ENCODE peak calls at places on chromosomes 4 and X, in seven cellular contexts. G, M, T, E, S, R and K are unnamed samples.

GRCh38 chr4:4289575-4289929 is 402 bp downstream of the LYAR start:
- DNase-seq in S (peak; percentile 53), M (no peak), E (no peak), T (peak; percentile 8), R (no peak), G (peak; percentile 18), K (no peak)

GRCh38 chr4:162458051-162458450 is 294.3 kb upstream of the FSTL5 start:
- DNase-seq in S (no peak), G (no peak), E (no peak), T (no peak), M (no peak), R (no peak), K (no peak)

GRCh38 chr4:6330384-6330767 is 60.7 kb downstream of the WFS1 start:
- DNase-seq in T (no peak), G (no peak), R (no peak), S (no peak), E (no peak), M (no peak), K (no peak)

GRCh38 chrX:40845331-40845911 is 110.1 kb upstream of the MED14 start:
- DNase-seq in S (no peak), M (no peak), T (no peak), G (no peak), R (no peak), E (no peak), K (no peak)

GRCh38 chr4:156377036-156377700 is 423.5 kb upstream of the CTSO start:
- DNase-seq in T (no peak), S (no peak), M (no peak), R (no peak), G (no peak), E (no peak), K (no peak)

GRCh38 chr4:8311096-8312068 is 41.8 kb downstream of the HTRA3 start:
- DNase-seq in T (no peak), M (peak; percentile 3), S (peak; percentile 22), R (no peak), E (peak; percentile 46), G (no peak), K (no peak)

GRCh38 chr4:81756042-81756441 is 284.3 kb upstream of the RASGEF1B start:
- DNase-seq in E (no peak), M (no peak), G (no peak), T (no peak), R (no peak), S (no peak), K (no peak)

GRCh38 chrX:109855501-109855900 is 122.4 kb upstream of the ACSL4 start:
- DNase-seq in E (no peak), T (no peak), S (no peak), M (no peak), G (no peak), R (no peak), K (no peak)

GRCh38 chr4:39354178-39354503 is 12.0 kb downstream of the RFC1 start:
- DNase-seq in E (no peak), M (no peak), T (no peak), R (no peak), G (no peak), S (no peak), K (no peak)

GRCh38 chr4:106809083-106809482 is 227.0 kb downstream of the DKK2 start:
- DNase-seq in M (no peak), R (no peak), S (no peak), E (no peak), T (peak; percentile 28), G (no peak), K (peak; percentile 18)

GRCh38 chr4:108001540-108001939 is 11.9 kb downstream of the HADH start:
- DNase-seq in E (no peak), R (no peak), S (no peak), G (no peak), T (no peak), M (no peak), K (no peak)

GRCh38 chr4:40475609-40476008 is 140.5 kb downstream of the CHRNA9 start:
- DNase-seq in M (no peak), E (no peak), G (peak; percentile 25), R (no peak), T (no peak), S (no peak), K (no peak)

GRCh38 chr4:182918791-182919302 is 1.7 kb upstream of the DCTD start:
- DNase-seq in M (no peak), S (no peak), T (no peak), G (no peak), E (no peak), R (no peak), K (no peak)

GRCh38 chr4:154004859-154005520 is 216.1 kb upstream of the SFRP2 start:
- DNase-seq in G (no peak), S (no peak), R (no peak), M (peak; percentile 27), T (peak; percentile 19), E (peak; percentile 85), K (no peak)

GRCh38 chr4:72418458-72418857 is 150.6 kb downstream of the ADAMTS3 start:
- DNase-seq in M (no peak), E (no peak), G (no peak), T (peak; percentile 20), S (no peak), R (peak; percentile 35), K (no peak)

GRCh38 chr4:76090241-76090691 is 15.8 kb downstream of the ART3 start:
- DNase-seq in M (peak; percentile 15), G (no peak), R (no peak), E (no peak), S (no peak), T (peak; percentile 75), K (no peak)

GRCh38 chr4:94454405-94454804 is 2.7 kb downstream of the PDLIM5 start:
- DNase-seq in T (no peak), M (no peak), E (no peak), G (no peak), R (no peak), S (no peak), K (no peak)

GRCh38 chrX:148538582-148538981 is 38.2 kb downstream of the AFF2 start:
- DNase-seq in E (no peak), T (no peak), R (no peak), S (no peak), M (no peak), G (no peak), K (no peak)

GRCh38 chr4:189409158-189409557 is 531.5 kb upstream of the FRG1 start:
- DNase-seq in T (no peak), G (no peak), S (no peak), M (no peak), R (no peak), E (no peak), K (no peak)

DNA sequence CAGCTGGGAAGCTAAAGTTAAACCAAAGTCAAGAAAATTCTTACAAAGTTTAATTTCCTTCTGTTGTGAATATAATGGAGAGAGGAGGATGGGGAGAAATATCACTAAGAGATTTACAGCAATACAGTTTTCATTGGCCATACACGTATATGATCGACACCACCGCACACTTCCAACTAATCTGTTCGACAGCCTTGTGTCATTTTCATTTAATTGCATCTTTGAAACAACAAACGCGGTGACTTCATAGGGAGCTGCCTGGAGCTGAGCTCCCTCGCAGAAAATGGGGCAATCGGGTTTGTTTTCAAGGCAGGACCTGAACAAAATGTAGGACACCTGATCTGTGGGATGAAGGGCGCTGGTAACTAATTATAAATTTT is 1.3 kb downstream of the PTPN13 start:
- DNase-seq in G (no peak), T (no peak), S (no peak), M (no peak), E (no peak), R (no peak), K (no peak)
- H3K27ac ChIP-seq in G (peak overlapping the region; percentile 96), T (peak overlapping the region; percentile 89), S (peak overlapping the region; percentile 82), M (peak overlapping the region; percentile 94), E (peak overlapping the region; percentile 90), R (peak overlapping the region; percentile 75), K (no peak overlapping the region)

DNA sequence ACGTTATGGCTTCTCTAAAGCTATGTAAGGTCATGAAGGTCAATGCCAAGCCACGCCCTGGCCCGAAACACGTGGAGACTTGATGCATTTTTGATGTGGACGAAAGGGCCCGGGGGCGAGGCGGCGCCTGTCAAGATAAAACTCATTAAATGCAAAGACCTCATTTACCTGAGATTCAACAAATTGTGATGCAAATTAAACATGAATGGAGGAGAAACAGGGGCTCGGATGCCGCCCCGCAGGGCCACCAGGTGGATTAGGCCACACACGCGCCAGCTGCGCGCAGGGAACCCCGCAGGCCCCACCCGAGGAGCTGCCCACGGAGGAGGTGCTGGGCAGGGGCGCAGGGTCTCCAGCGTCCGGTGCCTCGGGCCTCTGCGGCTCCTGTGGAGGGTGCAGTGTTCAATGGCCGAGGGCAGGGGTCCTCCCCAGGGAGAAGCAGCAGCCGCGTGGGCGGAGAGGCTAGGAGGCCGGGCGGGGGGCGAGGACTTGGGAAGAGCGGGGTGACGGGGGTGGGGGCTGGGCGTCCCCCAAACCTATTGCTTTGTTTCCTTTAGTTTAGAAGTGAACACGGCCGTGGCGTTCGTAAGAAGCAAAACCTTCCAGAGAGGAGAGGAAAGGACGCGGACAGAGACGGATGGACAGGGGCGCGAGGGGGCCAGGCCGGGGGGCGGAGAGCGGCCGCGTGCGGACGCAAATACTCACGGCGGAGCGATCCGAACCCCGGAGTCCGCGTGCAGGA is 40.4 kb downstream of the CPLX1 start:
- DNase-seq in E (peak; percentile 63), G (no peak), R (no peak), T (no peak), M (no peak), S (no peak), K (no peak)
- H3K27ac ChIP-seq in E (peak overlapping the region; percentile 43), G (no peak overlapping the region), R (peak overlapping the region; percentile 79), T (no peak overlapping the region), M (no peak overlapping the region), S (peak overlapping the region; percentile 3), K (no peak overlapping the region)

DNA sequence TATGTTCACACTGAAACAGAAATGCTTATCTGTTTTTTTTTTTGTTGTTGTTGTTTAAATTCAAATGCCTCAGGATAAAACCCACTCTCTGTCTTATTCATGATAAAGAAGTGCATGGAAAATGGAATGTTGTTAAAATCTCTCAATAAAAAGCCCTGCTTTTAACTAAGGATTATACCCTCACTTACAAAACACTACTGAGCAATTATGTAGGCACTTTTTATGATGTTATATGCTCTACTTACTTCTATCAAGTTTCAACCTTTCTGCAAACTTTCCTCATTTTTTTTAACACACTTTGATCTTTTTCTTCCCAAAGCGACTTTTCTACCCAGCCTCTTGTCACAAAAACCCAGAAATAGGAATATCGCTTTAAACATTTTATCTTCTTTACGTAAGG is 26.5 kb downstream of the SLIT2 start:
- DNase-seq in R (no peak), T (no peak), M (no peak), G (no peak), E (no peak), S (no peak), K (no peak)
- H3K27ac ChIP-seq in R (no peak overlapping the region), T (no peak overlapping the region), M (no peak overlapping the region), G (no peak overlapping the region), E (no peak overlapping the region), S (no peak overlapping the region), K (no peak overlapping the region)

GRCh38 chr4:55725057-55725456 is 89.0 kb upstream of the NMU start:
- DNase-seq in M (no peak), T (no peak), G (no peak), E (no peak), S (no peak), R (no peak), K (no peak)

GRCh38 chr4:55727746-55728145 is 91.6 kb upstream of the NMU start:
- DNase-seq in M (no peak), G (no peak), E (no peak), T (no peak), S (no peak), R (no peak), K (no peak)

GRCh38 chr4:55721651-55722050 is 85.6 kb upstream of the NMU start:
- DNase-seq in E (no peak), G (no peak), T (no peak), R (no peak), S (no peak), M (no peak), K (no peak)

GRCh38 chr4:55723403-55723802 is 87.3 kb upstream of the NMU start:
- DNase-seq in M (no peak), E (no peak), T (no peak), S (no peak), R (no peak), G (no peak), K (no peak)

GRCh38 chr4:55722132-55722531 is 86.0 kb upstream of the NMU start:
- DNase-seq in M (no peak), S (no peak), T (no peak), R (no peak), E (no peak), G (no peak), K (no peak)
- H3K27ac ChIP-seq in M (no peak overlapping the region), S (no peak overlapping the region), T (no peak overlapping the region), R (no peak overlapping the region), E (no peak overlapping the region), G (no peak overlapping the region), K (no peak overlapping the region)